ENCODE peak calls at places on chromosomes 4 and X, in eight cellular contexts. Q is thoracic aorta; M is esophagus muscularis mucosa; H is activated CD4-positive, alpha-beta T cell treated with anti-CD3 and anti-CD28 coated beads, Interleukin-2, amount 10 ng/mL, durations not matched to agents 7 days and 5 days; D is substantia nigra; K is Right ventricle myocardium superior; W is activated T-helper 1 cell treated with anti-CD3 and anti-CD28 coated beads, Interleukin-2, amount 50 U/mL, for 16 hours; F is cardiac fibroblast. P is an unnamed sample.
A peak's percentile ranks its signal among the peaks of the same experiment; 100 is the strongest.

GRCh38 chrX:103360092-103360491 is 3.8 kb downstream of the TCEAL9 start:
- DNase-seq in Q (no peak), M (no peak), H (no peak), D (no peak), K (no peak), W (no peak), F (no peak), P (no peak)

GRCh38 chrX:93874554-93874953 is 200.5 kb downstream of the FAM133A start:
- DNase-seq in Q (no peak), M (no peak), H (no peak), D (peak; percentile 1), K (no peak), W (no peak), F (peak; percentile 23), P (no peak)

GRCh38 chrX:154465601-154466000 is 7.5 kb downstream of the PLXNA3 start:
- DNase-seq in Q (no peak), M (no peak), H (no peak), D (no peak), K (no peak), W (no peak), F (no peak), P (no peak)

GRCh38 chr4:125370478-125370877 is 55.7 kb downstream of the FAT4 start:
- DNase-seq in Q (no peak), M (no peak), H (no peak), D (no peak), K (no peak), W (no peak), F (no peak), P (no peak)

GRCh38 chr4:125420499-125420898 is 105.7 kb downstream of the FAT4 start:
- DNase-seq in Q (no peak), M (no peak), H (no peak), D (no peak), K (no peak), W (no peak), F (no peak), P (no peak)

GRCh38 chrX:110282922-110283321 is 35.0 kb downstream of the AMMECR1 start:
- DNase-seq in Q (no peak), M (no peak), H (no peak), D (no peak), K (no peak), W (no peak), F (peak; percentile 26), P (no peak)

GRCh38 chrX:47030339-47030738 is 47.9 kb upstream of the RGN start:
- DNase-seq in Q (no peak), M (no peak), H (peak; percentile 41), D (no peak), K (no peak), W (no peak), F (peak; percentile 83), P (peak; percentile 56)

GRCh38 chr4:15920723-15921591 is 17.6 kb downstream of the FGFBP1 start:
- DNase-seq in Q (peak; percentile 83), M (no peak), H (no peak), D (no peak), K (peak; percentile 50), W (no peak), F (peak; percentile 98), P (no peak)

GRCh38 chr4:156598138-156598681 is 373.4 kb downstream of the PDGFC start:
- DNase-seq in Q (no peak), M (no peak), H (no peak), D (no peak), K (no peak), W (no peak), F (peak; percentile 88), P (no peak)

GRCh38 chr4:26451597-26451996 is 38.7 kb downstream of the CCKAR start:
- DNase-seq in Q (no peak), M (peak; percentile 39), H (no peak), D (no peak), K (no peak), W (no peak), F (no peak), P (no peak)

GRCh38 chrX:16103625-16104024 is 19.7 kb upstream of the GRPR start:
- DNase-seq in Q (no peak), M (no peak), H (no peak), D (no peak), K (no peak), W (no peak), F (no peak), P (no peak)

GRCh38 chr4:145178740-145179139 is 1.6 kb downstream of the OTUD4 start:
- DNase-seq in Q (no peak), M (no peak), H (peak; percentile 24), D (no peak), K (no peak), W (no peak), F (no peak), P (no peak)

GRCh38 chr4:71648923-71649322 is 135.0 kb downstream of the GC start:
- DNase-seq in Q (no peak), M (no peak), H (no peak), D (no peak), K (no peak), W (no peak), F (no peak), P (no peak)

GRCh38 chr4:47698837-47699236 is 139.0 kb downstream of the CORIN start:
- DNase-seq in Q (no peak), M (no peak), H (no peak), D (no peak), K (no peak), W (no peak), F (no peak), P (no peak)

GRCh38 chr4:56871357-56871993 is 36.2 kb upstream of the REST start:
- DNase-seq in Q (no peak), M (no peak), H (no peak), D (no peak), K (no peak), W (no peak), F (peak; percentile 4), P (peak; percentile 74)

GRCh38 chr4:184978211-184978610 is 40.1 kb upstream of the HELT start:
- DNase-seq in Q (no peak), M (no peak), H (no peak), D (no peak), K (peak; percentile 73), W (no peak), F (peak; percentile 36), P (no peak)

GRCh38 chr4:105179539-105180401 is 33.1 kb downstream of the TET2 start:
- DNase-seq in Q (no peak), M (no peak), H (no peak), D (no peak), K (no peak), W (no peak), F (no peak), P (no peak)

GRCh38 chr4:22485751-22486150 is 30.1 kb downstream of the ADGRA3 start:
- DNase-seq in Q (no peak), M (peak; percentile 60), H (no peak), D (no peak), K (no peak), W (no peak), F (peak; percentile 50), P (peak; percentile 89)

GRCh38 chrX:101931494-101932248 is at the start of gene ZMAT1:
- DNase-seq in Q (peak; percentile 88), M (peak; percentile 98), H (peak; percentile 92), D (peak; percentile 66), K (peak; percentile 95), W (peak; percentile 77), F (peak; percentile 79), P (peak; percentile 95)

GRCh38 chr4:3291969-3292570 is 751 bp upstream of the RGS12 start:
- DNase-seq in Q (no peak), M (no peak), H (peak; percentile 22), D (no peak), K (peak; percentile 83), W (no peak), F (peak; percentile 31), P (no peak)

GRCh38 chr4:172515266-172515879 is 653.2 kb upstream of the GALNT7 start:
- DNase-seq in Q (no peak), M (no peak), H (no peak), D (no peak), K (no peak), W (no peak), F (no peak), P (no peak)

GRCh38 chr4:188781655-188782054 is 642.4 kb downstream of the TRIML1 start:
- DNase-seq in Q (no peak), M (no peak), H (no peak), D (no peak), K (no peak), W (no peak), F (peak; percentile 41), P (no peak)

GRCh38 chr4:94757192-94758140 is at the start of gene BMPR1B:
- DNase-seq in Q (no peak), M (no peak), H (no peak), D (peak; percentile 3), K (peak; percentile 46), W (no peak), F (peak; percentile 69), P (no peak)

GRCh38 chr4:122012735-122013134 is 60.9 kb upstream of the TRPC3 start:
- DNase-seq in Q (no peak), M (no peak), H (no peak), D (no peak), K (no peak), W (no peak), F (peak; percentile 59), P (no peak)

GRCh38 chr4:147732516-147733193 is 767 bp downstream of the ARHGAP10 start:
- DNase-seq in Q (no peak), M (no peak), H (no peak), D (no peak), K (peak; percentile 67), W (no peak), F (peak; percentile 42), P (peak; percentile 5)

GRCh38 chr4:119087121-119087520 is 48.5 kb upstream of the MYOZ2 start:
- DNase-seq in Q (no peak), M (no peak), H (no peak), D (no peak), K (no peak), W (no peak), F (peak; percentile 37), P (no peak)